ENCODE peak calls at places on chromosome X, in six cellular contexts. P is cardiac muscle cell, B is mammary epithelial cell, V is Caco-2, L is Panc1, O is left ventricle myocardium inferior. M is an unnamed sample.

GRCh38 chrX:121216979-121217378 is 169.6 kb downstream of the GLUD2 start:
- DNase-seq in L (no peak), B (no peak), O (no peak), P (no peak), V (no peak), M (no peak)

GRCh38 chrX:14864626-14865025 is 8.2 kb downstream of the FANCB start:
- DNase-seq in O (no peak), V (no peak), B (peak; percentile 5), P (peak; percentile 14), L (no peak), M (no peak)

GRCh38 chrX:47501226-47502071 is 18.4 kb upstream of the ZNF41 start:
- DNase-seq in O (no peak), L (no peak), P (peak; percentile 50), B (peak; percentile 44), V (no peak), M (peak; percentile 75)

GRCh38 chrX:31112226-31112999 is 40.6 kb upstream of the FTHL17 start:
- DNase-seq in P (no peak), O (no peak), L (no peak), V (no peak), B (peak; percentile 30), M (no peak)

GRCh38 chrX:72128881-72129280 is 2.8 kb downstream of the RTL5 start:
- DNase-seq in B (no peak), P (peak; percentile 28), L (no peak), V (no peak), O (no peak), M (peak; percentile 16)

GRCh38 chrX:73922856-73923429 is 359.9 kb downstream of the CHIC1 start:
- DNase-seq in L (no peak), O (no peak), P (no peak), B (peak; percentile 21), V (no peak), M (peak; percentile 60)

GRCh38 chrX:4994855-4995254 is 1233.8 kb downstream of the NLGN4X start:
- DNase-seq in P (no peak), V (no peak), O (no peak), B (no peak), L (no peak), M (no peak)

GRCh38 chrX:80512924-80513323 is 92.7 kb downstream of the TENT5D start:
- DNase-seq in L (no peak), P (no peak), O (no peak), V (no peak), B (no peak), M (no peak)

GRCh38 chrX:137051978-137052640 is 18.3 kb upstream of the GPR101 start:
- DNase-seq in P (peak; percentile 58), L (peak; percentile 8), B (peak; percentile 14), O (peak; percentile 52), V (peak; percentile 50), M (peak; percentile 43)

GRCh38 chrX:124524852-124525251 is 178.5 kb downstream of the SH2D1A start:
- DNase-seq in L (no peak), P (no peak), V (no peak), O (no peak), B (no peak), M (no peak)

DNA sequence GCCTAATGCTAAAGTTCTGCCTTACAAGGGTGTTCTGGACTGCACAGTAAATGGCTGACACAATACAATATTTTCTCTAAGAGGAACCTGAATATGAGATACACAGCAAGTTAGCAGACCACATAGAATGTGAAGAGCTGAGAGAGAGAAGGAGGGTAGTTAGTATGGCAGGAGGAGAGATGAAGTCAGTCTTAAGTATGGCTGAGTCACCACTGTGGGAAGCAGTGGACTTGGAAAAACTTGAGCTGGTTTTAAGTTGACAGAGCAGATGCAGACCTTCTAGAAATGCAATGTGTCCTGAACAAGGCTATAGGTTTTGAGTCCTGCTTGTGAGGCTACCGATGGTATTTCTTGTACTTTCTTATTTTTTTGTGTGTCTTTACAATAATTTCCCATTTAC is 172.5 kb downstream of the SH2D1A start:
- DNase-seq in P (no peak), O (no peak), B (peak; percentile 41), L (no peak), V (no peak), M (peak; percentile 8)
- TF ChIP-seq CTCF in P (no peak), O (no peak), B (no peak), L (no peak), V (no peak), M (no peak)

GRCh38 chrX:40671126-40671525 is 23.8 kb upstream of the CXorf38 start:
- DNase-seq in B (no peak), O (no peak), P (peak; percentile 0), L (no peak), V (no peak), M (no peak)
- TF ChIP-seq CTCF in B (no peak), O (no peak), P (no peak), L (no peak), V (no peak), M (no peak)

GRCh38 chrX:147803948-147804347 is 107.8 kb upstream of the FMR1 start:
- DNase-seq in O (no peak), B (no peak), L (no peak), P (no peak), V (no peak), M (peak; percentile 54)
- TF ChIP-seq CTCF in O (peak; percentile 40), B (no peak), L (peak; percentile 66), P (no peak), V (no peak), M (peak; percentile 39)

GRCh38 chrX:16807548-16807947 is 21.3 kb downstream of the TXLNG start:
- DNase-seq in O (no peak), P (peak; percentile 51), B (peak; percentile 20), V (no peak), L (no peak), M (peak; percentile 40)
- TF ChIP-seq CTCF in O (peak; percentile 47), P (peak; percentile 51), B (peak; percentile 15), V (no peak), L (no peak), M (peak; percentile 23)

GRCh38 chrX:109585488-109585887 is 39.5 kb downstream of the KCNE5 start:
- DNase-seq in P (no peak), L (no peak), O (no peak), V (no peak), B (no peak), M (no peak)
- TF ChIP-seq CTCF in P (no peak), L (no peak), O (no peak), V (no peak), B (no peak), M (no peak)

GRCh38 chrX:135522878-135523693 is 2.6 kb downstream of the INTS6L start:
- DNase-seq in P (no peak), B (no peak), O (no peak), V (no peak), L (no peak), M (no peak)

GRCh38 chrX:135521405-135522131 is 1.1 kb downstream of the INTS6L start:
- DNase-seq in V (peak; percentile 80), O (peak; percentile 83), L (peak; percentile 66), P (peak; percentile 94), B (peak; percentile 83), M (peak; percentile 90)

GRCh38 chrX:135520022-135520552 is 373 bp upstream of the INTS6L start:
- DNase-seq in V (no peak), L (no peak), O (no peak), B (peak; percentile 9), P (peak; percentile 75), M (peak; percentile 1)

GRCh38 chrX:135522132-135522530 is 1.7 kb downstream of the INTS6L start:
- DNase-seq in P (no peak), B (no peak), O (no peak), L (no peak), V (no peak), M (no peak)

GRCh38 chrX:135520553-135521404 is at the start of gene INTS6L:
- DNase-seq in L (peak; percentile 82), V (peak; percentile 57), P (peak; percentile 94), B (peak; percentile 88), O (peak; percentile 75), M (peak; percentile 88)
- TF ChIP-seq CTCF in L (no peak), V (no peak), P (no peak), B (no peak), O (no peak), M (no peak)

GRCh38 chrX:23820235-23820782 is 37.3 kb downstream of the SAT1 start:
- DNase-seq in B (peak; percentile 56), L (no peak), P (peak; percentile 42), V (no peak), O (no peak), M (peak; percentile 39)
- TF ChIP-seq CTCF in B (no peak), L (no peak), P (no peak), V (no peak), O (no peak), M (peak; percentile 12)

GRCh38 chrX:152663086-152663485 is 25.4 kb downstream of the GABRQ start:
- DNase-seq in O (no peak), L (no peak), B (no peak), P (no peak), V (no peak), M (no peak)

GRCh38 chrX:152656890-152657289 is 19.2 kb downstream of the GABRQ start:
- DNase-seq in B (no peak), O (no peak), L (no peak), V (no peak), P (no peak), M (no peak)

GRCh38 chrX:152652467-152652866 is 14.8 kb downstream of the GABRQ start:
- DNase-seq in O (no peak), L (no peak), B (no peak), V (no peak), P (no peak), M (no peak)

GRCh38 chrX:152656087-152656486 is 18.4 kb downstream of the GABRQ start:
- DNase-seq in O (no peak), L (no peak), P (no peak), V (no peak), B (no peak), M (no peak)

GRCh38 chrX:152658302-152658701 is 20.6 kb downstream of the GABRQ start:
- DNase-seq in L (no peak), V (no peak), B (no peak), P (no peak), O (no peak), M (no peak)
- TF ChIP-seq CTCF in L (no peak), V (no peak), B (no peak), P (no peak), O (no peak), M (no peak)

DNA sequence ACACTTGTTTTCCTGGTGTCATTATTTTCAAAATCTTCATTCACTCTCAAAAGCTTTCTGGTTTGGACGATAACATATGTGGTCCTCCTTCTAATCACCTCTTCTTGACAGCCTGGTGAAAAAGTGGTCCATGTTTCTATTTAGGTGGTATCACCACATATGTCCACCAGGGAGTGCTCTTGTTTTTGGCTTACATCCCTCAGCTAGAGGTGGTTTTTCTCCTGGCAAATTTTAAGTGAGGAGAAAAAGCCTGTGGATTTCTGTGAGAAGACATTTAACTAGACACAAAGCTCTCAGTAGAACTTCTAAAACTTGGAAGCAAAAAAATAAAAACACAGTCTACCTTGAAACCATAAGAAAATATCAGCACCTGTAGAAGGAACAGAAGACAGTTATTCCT is 58.0 kb upstream of the FRMPD4 start:
- DNase-seq in L (no peak), P (peak; percentile 63), B (peak; percentile 46), V (no peak), O (no peak), M (peak; percentile 62)
- TF ChIP-seq CTCF in L (peak; percentile 28), P (peak; percentile 51), B (peak; percentile 42), V (peak; percentile 28), O (peak; percentile 56), M (peak; percentile 65)

M was measured in MCF 10A.